ENCODE peak calls at places on chromosomes 16 and 17, in six cellular contexts. P, Z, V, Y, A and C are unnamed samples.

GRCh38 chr17:56528636-56529170 is 64.8 kb upstream of the NOG start:
- DNase-seq in A (no peak), Y (no peak), V (no peak), P (no peak), Z (no peak), C (no peak)

GRCh38 chr16:79093554-79093967 is 507.0 kb downstream of the MAF start:
- DNase-seq in A (no peak), Z (no peak), P (peak), V (no peak), Y (no peak), C (no peak)

GRCh38 chr16:29876578-29877249 is 13.7 kb upstream of the CDIPT start:
- DNase-seq in P (peak), Z (no peak), V (no peak), Y (no peak), A (no peak), C (no peak)

GRCh38 chr16:459761-460160 is 34.3 kb downstream of the RAB11FIP3 start:
- DNase-seq in P (no peak), A (no peak), Z (no peak), V (no peak), Y (no peak), C (no peak)

GRCh38 chr16:24668481-24669001 is 60.9 kb upstream of the TNRC6A start:
- DNase-seq in Z (no peak), V (no peak), Y (no peak), P (no peak), A (no peak), C (no peak)

GRCh38 chr17:38905375-38905774 is 20.0 kb upstream of the LASP1NB start:
- DNase-seq in A (no peak), Z (no peak), P (no peak), V (no peak), Y (no peak), C (no peak)

GRCh38 chr17:69539781-69540319 is 125.4 kb downstream of the MAP2K6 start:
- DNase-seq in Z (no peak), Y (no peak), V (no peak), A (no peak), P (no peak), C (no peak)

GRCh38 chr17:50954641-50955121 is 88.5 kb upstream of the TOB1 start:
- DNase-seq in Y (no peak), Z (no peak), P (no peak), V (no peak), A (no peak), C (no peak)

GRCh38 chr16:1420111-1420539 is 422 bp downstream of the UQCC4 start:
- DNase-seq in A (no peak), Z (no peak), Y (no peak), P (peak), V (no peak), C (no peak)

GRCh38 chr17:63984206-63984605 is 11.5 kb upstream of the SCN4A start:
- DNase-seq in Y (no peak), V (no peak), Z (no peak), P (no peak), A (no peak), C (no peak)

GRCh38 chr17:83194189-83194565 is 114.8 kb downstream of the METRNL start:
- DNase-seq in Y (no peak), V (no peak), P (no peak), Z (no peak), A (no peak), C (no peak)

GRCh38 chr16:50297301-50298074 is 31.1 kb downstream of the ADCY7 start:
- DNase-seq in A (no peak), P (no peak), Y (peak), Z (no peak), V (no peak), C (peak)

GRCh38 chr17:49552070-49552751 is 23.5 kb upstream of the NXPH3 start:
- DNase-seq in A (no peak), Y (no peak), Z (no peak), V (no peak), P (no peak), C (peak)

GRCh38 chr17:13594310-13594709 is 7.4 kb downstream of the HS3ST3A1 start:
- DNase-seq in Z (no peak), A (no peak), V (no peak), P (no peak), Y (no peak), C (peak)

GRCh38 chr16:87948119-87948545 is 3.1 kb upstream of the BANP start:
- DNase-seq in P (no peak), V (no peak), Y (peak), Z (no peak), A (no peak), C (no peak)

GRCh38 chr17:42441717-42442565 is 16.7 kb upstream of the ATP6V0A1 start:
- DNase-seq in V (no peak), A (no peak), P (no peak), Z (no peak), Y (peak), C (no peak)

GRCh38 chr16:66750279-66751134 is 902 bp downstream of the DYNC1LI2 start:
- DNase-seq in A (no peak), P (peak), Y (no peak), Z (no peak), V (no peak), C (no peak)
- TF ChIP-seq SIN3A in A (no peak), P (no peak), Y (no peak), Z (no peak), V (no peak), C (no peak)

DNA sequence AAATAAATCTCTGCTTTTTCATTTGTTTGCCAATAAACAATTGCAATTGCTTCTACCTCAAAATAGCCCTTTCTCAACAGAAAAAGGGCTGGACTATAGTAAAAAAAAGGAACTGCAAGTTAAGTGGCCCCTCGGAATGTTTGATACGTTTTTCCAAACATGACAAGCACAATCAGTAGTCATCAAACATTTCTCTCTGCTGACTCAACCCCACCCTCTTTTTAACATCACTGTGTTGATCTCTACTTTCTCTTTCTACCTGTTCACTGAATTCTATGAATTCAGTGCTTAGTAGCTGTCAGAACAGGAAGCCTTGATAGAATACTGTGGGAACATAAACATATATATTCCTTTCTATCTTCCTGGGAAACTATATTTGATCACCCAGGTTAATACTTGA is 116.5 kb upstream of the AXIN2 start:
- DNase-seq in A (no peak), P (no peak), Y (peak), V (no peak), Z (no peak), C (no peak)
- TF ChIP-seq YY1 in A (no peak), P (no peak), Y (no peak), V (no peak), Z (no peak), C (no peak)

DNA sequence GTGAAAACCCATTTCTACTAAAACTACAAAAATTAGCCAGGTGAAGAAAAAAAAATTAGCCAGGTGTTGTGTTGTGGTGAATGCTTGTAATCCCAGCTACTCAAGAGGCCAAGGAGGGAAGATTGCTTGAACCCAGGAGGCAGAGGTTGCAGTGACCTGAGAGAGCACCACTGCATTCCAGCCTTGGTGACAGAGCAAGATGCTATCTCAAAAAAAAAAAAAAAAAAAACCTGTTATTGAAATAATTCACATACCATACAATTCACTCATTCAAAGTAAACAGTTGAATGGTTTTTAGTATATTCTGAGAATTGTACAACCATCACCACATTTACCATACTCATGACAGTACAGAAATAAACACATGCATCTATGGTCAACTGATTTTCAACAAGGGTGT is 31.0 kb downstream of the ZNRF1 start:
- DNase-seq in A (no peak), P (no peak), V (no peak), Z (no peak), Y (peak), C (no peak)
- TF ChIP-seq SIN3A in A (no peak), P (no peak), V (no peak), Z (no peak), Y (no peak), C (no peak)

DNA sequence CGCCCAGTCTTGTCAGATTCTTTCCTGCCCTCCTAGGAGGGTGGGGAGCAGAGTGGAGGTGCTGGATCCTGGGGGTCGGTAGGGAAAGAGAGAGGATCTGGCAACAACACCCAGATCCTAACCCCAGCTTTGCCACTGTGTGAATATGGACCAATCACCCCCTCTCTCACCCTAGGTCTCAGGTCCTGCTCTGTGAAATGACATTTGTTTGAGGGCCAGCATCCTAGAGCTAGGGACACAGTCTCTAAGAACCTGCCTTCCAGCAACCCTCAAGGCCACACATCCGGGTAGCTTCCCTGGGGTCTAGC is 28.4 kb upstream of the MAP3K14 start:
- DNase-seq in Z (no peak), A (no peak), P (no peak), Y (no peak), V (no peak), C (no peak)
- TF ChIP-seq YY1 in Z (no peak), A (no peak), P (no peak), Y (no peak), V (no peak), C (no peak)

GRCh38 chr16:86653289-86654006 is 75.1 kb downstream of the FOXL1 start:
- DNase-seq in Z (no peak), P (no peak), A (no peak), V (no peak), Y (no peak), C (no peak)
- TF ChIP-seq SIN3A in Z (no peak), P (no peak), A (no peak), V (no peak), Y (no peak), C (no peak)

DNA sequence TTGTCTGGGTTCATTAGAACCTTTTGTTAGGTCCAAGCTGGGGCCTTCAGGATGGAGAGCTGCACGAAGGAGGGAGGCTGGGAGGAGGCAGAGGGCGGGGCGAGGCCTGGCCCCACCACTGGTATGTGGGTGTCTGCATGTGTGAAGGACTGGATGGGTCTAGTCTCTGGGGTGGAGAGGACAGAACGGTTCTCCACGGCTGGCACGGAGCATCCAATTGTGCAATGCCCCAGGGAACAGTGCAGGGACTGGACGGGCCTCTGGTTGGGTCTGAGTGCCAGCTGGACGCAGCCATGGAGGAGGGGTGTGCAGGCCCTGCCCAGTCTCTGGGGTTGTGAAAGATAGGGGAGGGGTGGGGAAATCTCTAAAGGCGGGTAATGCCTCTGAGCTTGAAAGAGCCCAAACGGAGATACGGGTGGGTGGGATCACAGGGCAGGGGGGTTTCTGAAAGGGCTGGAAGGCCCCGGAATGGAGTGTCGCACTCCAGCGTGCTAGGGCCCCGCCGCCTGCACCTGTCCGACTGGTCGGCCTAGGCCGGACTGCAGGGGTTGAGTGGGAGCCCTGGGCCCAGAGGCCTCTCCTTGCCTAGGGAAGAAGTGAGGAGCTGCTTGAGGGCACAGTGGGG is 1.6 kb downstream of the PPL start:
- DNase-seq in P (no peak), V (no peak), Z (no peak), Y (no peak), A (no peak), C (no peak)
- TF ChIP-seq YY1 in P (no peak), V (no peak), Z (no peak), Y (no peak), A (no peak), C (no peak)

DNA sequence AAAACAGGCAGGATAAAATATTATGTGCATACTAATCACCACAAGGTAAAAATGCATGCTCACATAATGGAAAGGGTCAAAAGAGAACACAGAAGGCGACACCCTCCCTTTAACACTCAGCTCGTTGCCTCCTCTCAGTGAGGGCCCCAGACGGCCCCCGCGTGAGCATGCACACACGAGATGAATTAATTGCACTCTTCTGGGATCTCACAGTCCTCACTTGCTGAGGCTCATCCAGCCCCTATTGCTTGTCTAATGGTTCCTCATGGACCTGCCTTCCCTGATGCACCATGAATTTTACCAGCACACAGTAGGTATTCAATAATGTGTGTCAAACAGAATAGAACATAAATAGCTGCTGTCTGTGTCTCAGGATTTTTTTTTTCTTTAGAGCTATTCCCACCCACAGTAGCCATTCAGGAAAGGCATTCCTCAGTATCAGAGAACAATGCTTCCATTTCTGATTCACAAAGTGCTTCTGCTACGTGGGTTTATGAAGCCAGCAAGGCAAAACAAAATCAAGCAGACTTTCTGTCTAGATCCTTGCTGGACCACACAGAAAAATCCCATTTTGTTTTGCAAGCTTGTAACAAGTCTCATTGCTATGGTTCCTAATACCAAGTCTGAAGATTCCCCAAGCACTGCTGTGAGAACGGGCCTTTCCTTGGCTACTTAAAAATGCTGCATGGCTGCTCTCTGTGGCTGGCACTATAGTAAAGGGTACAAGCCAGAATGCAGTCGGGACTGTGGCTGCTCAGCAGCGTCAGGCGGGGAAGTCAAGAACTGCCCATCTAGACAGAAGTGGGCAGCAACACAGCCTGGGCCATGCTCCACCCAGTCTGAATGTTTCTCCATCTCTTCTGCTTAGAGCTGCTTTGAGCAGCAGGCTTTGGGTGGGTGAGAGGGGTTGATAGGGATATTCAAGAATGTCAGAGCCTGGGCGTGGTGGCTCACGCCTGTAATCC is 43.5 kb downstream of the TOM1L2 start:
- DNase-seq in P (no peak), Y (no peak), A (no peak), Z (no peak), V (no peak), C (no peak)
- TF ChIP-seq SIN3A in P (no peak), Y (no peak), A (no peak), Z (no peak), V (no peak), C (no peak)

GRCh38 chr17:65931246-65932149 is 260.4 kb downstream of the CEP112 start:
- DNase-seq in Z (no peak), P (no peak), Y (no peak), V (no peak), A (no peak), C (no peak)
- TF ChIP-seq YY1 in Z (no peak), P (no peak), Y (no peak), V (no peak), A (no peak), C (no peak)